ENCODE peak calls at places on chromosome 2, in six cellular contexts. Z is GM12865; G is activated CD4-positive, alpha-beta memory T cell treated with anti-CD3 and anti-CD28 coated beads, Interleukin-2, amount 10 ng/mL, durations not matched to agents 7 days and 5 days; T is non-pigmented ciliary epithelial cell; R is mammary epithelial cell; Q is BE2C. B is an unnamed sample.

GRCh38 chr2:40820319-40820718 is 368.4 kb upstream of the SLC8A1 start:
- DNase-seq in T (no peak), Q (no peak), R (no peak), G (no peak), Z (no peak), B (no peak)

GRCh38 chr2:124959582-124959981 is 934.5 kb downstream of the CNTNAP5 start:
- DNase-seq in Z (no peak), G (no peak), T (no peak), R (no peak), Q (no peak), B (no peak)

GRCh38 chr2:167761465-167762136 is 485.8 kb downstream of the STK39 start:
- DNase-seq in Q (no peak), R (no peak), Z (no peak), T (no peak), G (no peak), B (no peak)

GRCh38 chr2:47288864-47289263 is 114.1 kb upstream of the MSH2 start:
- DNase-seq in T (peak; percentile 78), Z (no peak), Q (no peak), R (peak; percentile 79), G (no peak), B (peak; percentile 95)

GRCh38 chr2:163665817-163666216 is 70.0 kb downstream of the FIGN start:
- DNase-seq in T (no peak), Q (no peak), Z (no peak), R (no peak), G (no peak), B (no peak)

GRCh38 chr2:121898483-121898882 is 143.0 kb downstream of the TSN start:
- DNase-seq in Q (no peak), G (no peak), T (peak; percentile 18), R (peak; percentile 45), Z (peak; percentile 15), B (no peak)

GRCh38 chr2:128314026-128314347 is 4.7 kb downstream of the HS6ST1 start:
- DNase-seq in T (no peak), Z (peak; percentile 0), G (no peak), R (no peak), Q (no peak), B (no peak)

GRCh38 chr2:188975497-188976102 is 1.4 kb downstream of the COL3A1 start:
- DNase-seq in Z (no peak), T (peak; percentile 67), G (no peak), Q (no peak), R (no peak), B (peak; percentile 76)

GRCh38 chr2:96157649-96158553 is 12.7 kb upstream of the DUSP2 start:
- DNase-seq in T (no peak), Q (no peak), G (peak; percentile 81), Z (peak; percentile 91), R (no peak), B (no peak)

GRCh38 chr2:219243291-219243761 is 1.9 kb downstream of the GLB1L start:
- DNase-seq in T (no peak), Q (no peak), G (no peak), R (no peak), Z (no peak), B (no peak)

GRCh38 chr2:32825291-32825712 is 121.5 kb upstream of the LTBP1 start:
- DNase-seq in R (peak; percentile 32), Q (peak; percentile 75), Z (no peak), G (no peak), T (no peak), B (no peak)

GRCh38 chr2:28895189-28895893 is 874 bp downstream of the WDR43 start:
- DNase-seq in Q (peak; percentile 49), Z (peak; percentile 74), T (no peak), R (peak; percentile 84), G (peak; percentile 54), B (no peak)

GRCh38 chr2:31086585-31086984 is 51.7 kb downstream of the GALNT14 start:
- DNase-seq in T (no peak), R (no peak), G (no peak), Z (no peak), Q (no peak), B (no peak)

GRCh38 chr2:173734686-173735308 is 230.4 kb downstream of the SP3 start:
- DNase-seq in Q (no peak), R (no peak), G (no peak), Z (no peak), T (no peak), B (no peak)

GRCh38 chr2:74373189-74373588 is 6.9 kb downstream of the DCTN1 start:
- DNase-seq in G (no peak), R (no peak), Q (peak; percentile 47), Z (no peak), T (no peak), B (no peak)

GRCh38 chr2:159226608-159227007 is 59.9 kb downstream of the WDSUB1 start:
- DNase-seq in R (no peak), Z (no peak), T (no peak), Q (no peak), G (no peak), B (no peak)

GRCh38 chr2:99261242-99261641 is 5.8 kb upstream of the LYG2 start:
- DNase-seq in G (no peak), Z (no peak), Q (no peak), T (no peak), R (peak; percentile 35), B (no peak)

GRCh38 chr2:138274421-138275291 is 226.9 kb upstream of the SPOPL start:
- DNase-seq in G (no peak), Z (no peak), Q (peak; percentile 11), T (no peak), R (peak; percentile 88), B (no peak)

GRCh38 chr2:33153008-33153407 is 206.3 kb downstream of the LTBP1 start:
- DNase-seq in R (peak; percentile 83), Z (no peak), T (no peak), G (no peak), Q (no peak), B (no peak)

GRCh38 chr2:9112079-9112721 is 94.4 kb upstream of the ASAP2 start:
- DNase-seq in T (peak; percentile 72), R (peak; percentile 98), G (no peak), Z (no peak), Q (peak; percentile 65), B (peak; percentile 67)

GRCh38 chr2:18232731-18233438 is 327.6 kb downstream of the RDH14 start:
- DNase-seq in T (peak; percentile 44), G (no peak), Z (no peak), R (peak; percentile 56), Q (no peak), B (no peak)

GRCh38 chr2:222305510-222306392 is 7.0 kb upstream of the PAX3 start:
- DNase-seq in G (no peak), Z (peak; percentile 38), T (no peak), R (no peak), Q (no peak), B (no peak)

GRCh38 chr2:30232027-30232800 is 880 bp downstream of the LBH start:
- DNase-seq in G (peak; percentile 79), Z (peak; percentile 76), Q (peak; percentile 39), T (no peak), R (no peak), B (no peak)

GRCh38 chr2:8278709-8279354 is 403.0 kb upstream of the ID2 start:
- DNase-seq in T (no peak), Z (no peak), Q (no peak), G (no peak), R (no peak), B (no peak)

GRCh38 chr2:98772531-98772930 is 41.6 kb upstream of the MGAT4A start:
- DNase-seq in Q (no peak), T (no peak), R (no peak), G (no peak), Z (no peak), B (no peak)

GRCh38 chr2:70094171-70094977 is 7.1 kb downstream of the PCBP1 start:
- DNase-seq in Z (peak; percentile 45), T (no peak), R (no peak), Q (no peak), G (no peak), B (no peak)

GRCh38 chr2:104862061-104862941 is 8.4 kb downstream of the POU3F3 start:
- DNase-seq in Z (no peak), Q (no peak), T (no peak), G (no peak), R (no peak), B (no peak)

GRCh38 chr2:64727843-64728463 is 74.2 kb upstream of the SERTAD2 start:
- DNase-seq in Q (peak; percentile 8), R (no peak), G (no peak), Z (peak; percentile 35), T (no peak), B (no peak)

B was measured in AG04449.